ENCODE peak calls at places on chromosomes 3 and 15, in five cellular contexts. C is activated effector memory CD4-positive, alpha-beta T cell treated with anti-CD3 and anti-CD28 coated beads, Interleukin-2, amount 50 U/mL, for 16 hours; V is T-cell; I is right lobe of liver; S is AG04450. L is an unnamed sample.

GRCh38 chr3:33240261-33240660 is 21.7 kb upstream of the SUSD5 start:
- DNase-seq in C (no peak), V (no peak), I (no peak), S (no peak), L (no peak)

GRCh38 chr15:90618330-90619136 is 88.8 kb downstream of the CRTC3 start:
- DNase-seq in C (no peak), V (no peak), I (no peak), S (peak), L (no peak)

GRCh38 chr3:13158441-13158840 is 85.2 kb upstream of the IQSEC1 start:
- DNase-seq in C (no peak), V (no peak), I (no peak), S (no peak), L (no peak)

GRCh38 chr3:108159128-108159527 is 63.1 kb downstream of the IFT57 start:
- DNase-seq in C (no peak), V (no peak), I (no peak), S (no peak), L (no peak)

GRCh38 chr3:24545917-24546316 is 51.3 kb upstream of the THRB start:
- DNase-seq in C (no peak), V (no peak), I (peak), S (no peak), L (no peak)

GRCh38 chr15:90956551-90957104 is 1.9 kb downstream of the RCCD1 start:
- DNase-seq in C (peak), V (peak), I (peak), S (peak), L (no peak)

GRCh38 chr3:25532763-25533162 is 104.7 kb downstream of the RARB start:
- DNase-seq in C (no peak), V (no peak), I (no peak), S (no peak), L (no peak)

GRCh38 chr3:115321396-115321795 is 174.3 kb upstream of the ZBTB20 start:
- DNase-seq in C (no peak), V (no peak), I (no peak), S (no peak), L (peak)

GRCh38 chr15:74173545-74174215 is at the start of gene ISLR:
- DNase-seq in C (peak), V (no peak), I (no peak), S (no peak), L (peak)

GRCh38 chr3:133701435-133702358 is 40.0 kb upstream of the TOPBP1 start:
- DNase-seq in C (no peak), V (no peak), I (no peak), S (no peak), L (no peak)

GRCh38 chr3:48418140-48418539 is 11.7 kb downstream of the PLXNB1 start:
- DNase-seq in C (no peak), V (no peak), I (no peak), S (no peak), L (no peak)

GRCh38 chr15:98395974-98396627 is 252.2 kb upstream of the IGF1R start:
- DNase-seq in C (no peak), V (no peak), I (no peak), S (no peak), L (no peak)

GRCh38 chr15:28996289-28996688 is 110.5 kb downstream of the APBA2 start:
- DNase-seq in C (no peak), V (no peak), I (no peak), S (no peak), L (no peak)

GRCh38 chr3:83065861-83066260 is 1304.4 kb upstream of the GBE1 start:
- DNase-seq in C (no peak), V (no peak), I (no peak), S (no peak), L (no peak)